ENCODE peak calls at places on chromosome 19, in four cellular contexts. T is H1, Y is K562, B is HepG2. G is an unnamed sample.

GRCh38 chr19:18397242-18398202 is at the start of gene LRRC25:
- DNase-seq in T (peak; percentile 91), Y (peak; percentile 75), B (no peak), G (no peak)

GRCh38 chr19:4139614-4140236 is 13.7 kb upstream of the CREB3L3 start:
- DNase-seq in T (peak; percentile 99), Y (peak; percentile 86), B (peak; percentile 58), G (peak; percentile 48)

GRCh38 chr19:948842-949496 is 23.1 kb downstream of the ARID3A start:
- DNase-seq in T (no peak), Y (peak; percentile 45), B (no peak), G (no peak)

GRCh38 chr19:38079926-38080380 is 144.1 kb downstream of the DPF1 start:
- DNase-seq in T (no peak), Y (no peak), B (peak; percentile 68), G (peak; percentile 77)

GRCh38 chr19:18731562-18732008 is 48.1 kb downstream of the CRTC1 start:
- DNase-seq in T (no peak), Y (peak; percentile 67), B (peak; percentile 32), G (no peak)

GRCh38 chr19:20151617-20152145 is 15.3 kb upstream of the ZNF486 start:
- DNase-seq in T (no peak), Y (no peak), B (no peak), G (no peak)

GRCh38 chr19:39599116-39599515 is 3.2 kb upstream of the LGALS13 start:
- DNase-seq in T (peak; percentile 58), Y (peak; percentile 43), B (peak; percentile 30), G (no peak)

GRCh38 chr19:49553451-49554271 is 25.9 kb downstream of the RCN3 start:
- DNase-seq in T (no peak), Y (no peak), B (peak; percentile 79), G (no peak)

GRCh38 chr19:3201911-3202310 is 16.2 kb downstream of the NCLN start:
- DNase-seq in T (no peak), Y (no peak), B (no peak), G (no peak)

GRCh38 chr19:45505151-45505995 is 1.9 kb upstream of the VASP start:
- DNase-seq in T (no peak), Y (peak; percentile 36), B (no peak), G (no peak)

GRCh38 chr19:18385675-18386542 is at the start of gene GDF15:
- DNase-seq in T (peak; percentile 90), Y (peak; percentile 98), B (peak; percentile 95), G (no peak)

GRCh38 chr19:35585844-35586243 is at the start of gene PMIS2:
- DNase-seq in T (no peak), Y (peak; percentile 75), B (no peak), G (no peak)

GRCh38 chr19:35262101-35262761 is 6.5 kb upstream of the USF2 start:
- DNase-seq in T (no peak), Y (no peak), B (no peak), G (no peak)

GRCh38 chr19:38071647-38072046 is 152.4 kb downstream of the DPF1 start:
- DNase-seq in T (no peak), Y (no peak), B (no peak), G (no peak)

GRCh38 chr19:49676136-49676689 is 858 bp upstream of the PRMT1 start:
- DNase-seq in T (no peak), Y (peak; percentile 94), B (peak; percentile 80), G (peak; percentile 84)

GRCh38 chr19:9792191-9793050 is 23.9 kb upstream of the ZNF846 start:
- DNase-seq in T (peak; percentile 92), Y (peak; percentile 94), B (peak; percentile 71), G (peak; percentile 51)

GRCh38 chr19:55657004-55657747 is 2.3 kb downstream of the U2AF2 start:
- DNase-seq in T (no peak), Y (peak; percentile 29), B (no peak), G (no peak)

DNA sequence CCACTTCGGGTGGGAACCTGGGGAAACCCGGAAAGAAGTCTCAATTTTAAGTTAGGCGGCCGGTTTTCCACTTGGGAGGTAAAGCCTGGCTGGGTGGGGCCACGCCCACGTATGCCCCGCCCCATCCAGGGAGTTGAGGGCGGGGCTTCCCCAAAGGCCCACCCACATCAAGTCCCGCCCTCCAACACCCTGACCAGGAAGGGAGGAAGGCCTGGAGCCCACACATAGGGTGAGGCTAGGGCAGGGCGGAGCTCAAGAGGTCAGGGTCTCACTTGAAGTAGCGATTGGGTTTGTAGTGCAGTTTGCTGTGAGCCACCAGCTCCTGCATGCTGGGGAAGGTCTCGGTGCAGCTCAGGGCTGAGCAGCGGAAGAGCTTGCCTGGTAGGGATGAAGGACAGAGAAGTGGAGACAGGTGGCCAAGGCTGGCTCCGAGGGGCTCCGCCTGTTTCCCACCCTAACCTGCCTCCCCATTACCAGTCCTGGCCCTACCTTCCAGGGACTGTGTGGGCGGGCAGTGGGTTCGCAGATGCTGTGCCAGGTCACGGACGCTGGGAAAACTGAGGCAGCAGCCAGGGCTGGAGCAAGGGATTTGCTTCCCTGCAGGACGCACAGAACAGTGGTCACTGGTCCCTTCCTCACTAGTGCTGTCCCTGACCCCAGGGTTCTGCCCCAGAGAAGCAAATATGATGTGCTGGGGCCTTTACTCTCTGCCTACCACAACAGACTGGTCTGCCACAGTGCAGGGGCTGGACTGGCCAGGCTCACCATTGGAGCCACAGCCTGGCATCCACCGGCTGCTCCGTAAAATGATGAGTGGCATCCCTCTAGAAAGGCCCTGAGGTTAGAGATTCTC is 1.6 kb downstream of the ZNF414 start:
- DNase-seq in T (peak; percentile 84), Y (peak; percentile 88), B (peak; percentile 60), G (no peak)
- TF ChIP-seq SP1 in T (peak; percentile 32), Y (peak; percentile 73), B (no peak), G (no peak)

GRCh38 chr19:8196271-8196908 is 12.8 kb upstream of the CERS4 start:
- DNase-seq in T (no peak), Y (no peak), B (no peak), G (peak; percentile 66)
- TF ChIP-seq CHD2 in T (no peak), Y (no peak), B (no peak), G (no peak)

GRCh38 chr19:14517840-14518505 is at the start of gene DNAJB1:
- DNase-seq in T (peak; percentile 80), Y (peak; percentile 85), B (peak; percentile 38), G (no peak)
- TF ChIP-seq SP1 in T (no peak), Y (peak; percentile 70), B (no peak), G (peak; percentile 35)

GRCh38 chr19:5369962-5370367 is 29.4 kb upstream of the PTPRS start:
- DNase-seq in T (peak; percentile 97), Y (peak; percentile 77), B (peak; percentile 39), G (no peak)
- TF ChIP-seq CHD2 in T (no peak), Y (no peak), B (no peak), G (no peak)

GRCh38 chr19:57241181-57241580 is 749 bp downstream of the ZNF805 start:
- DNase-seq in T (no peak), Y (peak; percentile 13), B (peak; percentile 12), G (no peak)
- TF ChIP-seq SP1 in T (no peak), Y (no peak), B (no peak), G (no peak)